ENCODE peak calls at places on chromosomes 6 and 20, in ten cellular contexts. A is thyroid gland, G is right atrium auricular region, W is fibroblast of the aortic adventitia, V is astrocyte of the spinal cord, Y is HCT116, O is GM12865, J is cardiac fibroblast, E is suprapubic skin, K is BE2C. S is an unnamed sample.

GRCh38 chr20:58711266-58712051 is 18.9 kb downstream of the NPEPL1 start:
- DNase-seq in A (no peak), G (peak; percentile 50), W (no peak), V (no peak), Y (no peak), O (no peak), J (no peak), E (peak; percentile 56), K (peak; percentile 6), S (no peak)

GRCh38 chr20:57576942-57577550 is 16.1 kb downstream of the PCK1 start:
- DNase-seq in A (no peak), G (no peak), W (no peak), V (no peak), Y (no peak), O (no peak), J (no peak), E (no peak), K (no peak), S (no peak)

GRCh38 chr6:106363401-106364138 is 3.1 kb downstream of the CRYBG1 start:
- DNase-seq in A (no peak), G (no peak), W (no peak), V (no peak), Y (no peak), O (no peak), J (no peak), E (no peak), K (no peak), S (no peak)

GRCh38 chr6:110511401-110511800 is 35.0 kb upstream of the SLC22A16 start:
- DNase-seq in A (no peak), G (no peak), W (no peak), V (no peak), Y (no peak), O (no peak), J (no peak), E (no peak), K (no peak), S (no peak)

GRCh38 chr6:118645395-118645794 is 6.0 kb downstream of the CEP85L start:
- DNase-seq in A (no peak), G (no peak), W (no peak), V (no peak), Y (no peak), O (no peak), J (no peak), E (no peak), K (no peak), S (no peak)

GRCh38 chr20:10603971-10604864 is 69.6 kb downstream of the JAG1 start:
- DNase-seq in A (peak; percentile 18), G (peak; percentile 82), W (peak; percentile 89), V (peak; percentile 92), Y (peak; percentile 32), O (no peak), J (peak; percentile 89), E (peak; percentile 80), K (no peak), S (no peak)

GRCh38 chr6:39298061-39298460 is 16.2 kb downstream of the KCNK17 start:
- DNase-seq in A (no peak), G (no peak), W (no peak), V (no peak), Y (no peak), O (no peak), J (no peak), E (no peak), K (no peak), S (no peak)

GRCh38 chr6:133973109-133973971 is 20.3 kb downstream of the TBPL1 start:
- DNase-seq in A (no peak), G (no peak), W (peak; percentile 79), V (peak; percentile 77), Y (peak; percentile 44), O (peak; percentile 53), J (peak; percentile 73), E (no peak), K (no peak), S (no peak)

DNA sequence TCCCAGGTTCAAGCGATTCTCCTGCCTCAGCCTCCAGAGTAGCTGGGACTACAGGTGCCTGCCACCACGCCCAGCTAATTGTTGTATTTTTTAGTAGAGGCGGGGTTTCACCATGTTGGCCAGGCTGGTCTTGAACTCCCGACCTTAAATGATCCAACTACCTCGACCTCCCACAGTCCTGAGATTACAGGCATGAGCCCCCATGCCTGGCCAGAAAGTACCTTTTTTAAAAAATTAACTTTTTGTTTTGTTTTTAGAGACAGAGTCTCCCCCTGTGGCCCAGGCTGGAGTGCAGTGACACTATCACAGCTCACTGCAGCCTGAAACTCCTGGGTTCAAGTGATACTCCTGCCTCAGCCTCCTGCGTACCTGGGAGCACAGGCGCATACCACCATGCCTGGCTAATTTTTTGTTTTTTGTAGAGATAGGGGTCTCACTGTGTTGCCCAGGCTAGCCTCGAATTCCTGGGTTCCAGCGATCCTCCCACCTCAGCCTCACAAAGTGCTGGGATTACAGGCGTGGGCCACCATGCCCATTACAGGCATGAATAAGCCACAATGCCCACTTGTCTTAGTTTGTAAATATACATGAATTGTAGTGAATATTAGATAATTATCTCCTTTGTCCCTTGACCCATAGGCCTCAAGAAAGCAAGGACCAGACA is 17.4 kb upstream of the EEF1A1 start:
- DNase-seq in A (no peak), G (no peak), W (no peak), V (no peak), Y (no peak), O (no peak), J (no peak), E (no peak), K (no peak), S (no peak)
- TF ChIP-seq CTCF in A (no peak), G (no peak), W (no peak), V (no peak), Y (no peak), O (no peak), J (no peak), E (no peak), K (no peak), S (no peak)

GRCh38 chr6:152632383-152632782 is 4.8 kb downstream of the SYNE1 start:
- DNase-seq in A (no peak), G (no peak), W (no peak), V (no peak), Y (no peak), O (no peak), J (no peak), E (no peak), K (no peak), S (no peak)

GRCh38 chr6:152634773-152635172 is 2.4 kb downstream of the SYNE1 start:
- DNase-seq in A (no peak), G (no peak), W (no peak), V (no peak), Y (no peak), O (peak; percentile 85), J (no peak), E (no peak), K (no peak), S (no peak)

GRCh38 chr6:152635949-152636674 is 1.1 kb downstream of the SYNE1 start:
- DNase-seq in A (no peak), G (no peak), W (peak; percentile 51), V (peak; percentile 24), Y (no peak), O (peak; percentile 75), J (peak; percentile 43), E (no peak), K (no peak), S (no peak)

GRCh38 chr6:152637422-152638047 is 373 bp upstream of the SYNE1 start:
- DNase-seq in A (no peak), G (no peak), W (peak; percentile 5), V (peak; percentile 13), Y (no peak), O (no peak), J (peak; percentile 8), E (no peak), K (no peak), S (no peak)

DNA sequence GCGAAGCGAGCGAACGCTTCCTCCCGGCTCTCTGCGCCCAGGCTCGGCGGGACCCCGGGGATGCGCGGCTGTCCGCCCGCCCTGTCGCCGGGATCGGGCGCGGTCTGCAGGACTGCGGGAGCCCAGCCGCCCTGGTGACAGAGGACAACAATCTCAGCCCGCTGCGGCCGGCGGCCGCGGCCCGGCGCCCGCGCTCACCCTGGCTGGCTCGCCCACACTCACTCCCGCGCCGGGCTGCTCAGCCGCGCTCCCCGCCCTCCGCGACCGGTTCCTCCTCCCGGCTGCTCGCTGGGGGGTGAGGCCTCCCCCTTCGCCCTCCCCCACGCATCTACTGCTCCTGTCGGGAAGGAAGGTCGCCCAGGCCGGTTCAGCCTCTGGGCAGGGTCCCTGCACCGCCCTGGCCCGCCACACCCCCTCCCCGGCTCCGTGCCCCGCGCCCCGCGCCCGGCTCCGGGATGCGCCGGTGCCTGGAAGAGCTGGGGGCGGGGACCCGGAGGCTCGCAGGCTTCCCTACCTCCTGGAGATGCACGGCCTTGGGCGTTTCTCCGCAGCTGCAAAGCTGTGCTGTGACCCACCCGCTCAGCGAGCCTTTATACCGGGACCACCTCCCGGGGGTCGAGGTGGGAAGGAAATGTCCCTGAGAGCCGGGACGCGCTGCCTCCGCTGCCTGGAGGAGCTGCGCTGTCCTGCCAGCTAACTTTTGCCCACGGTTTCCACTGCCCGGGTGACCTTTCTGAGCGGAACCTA is at the start of gene SYNE1:
- DNase-seq in A (peak; percentile 26), G (no peak), W (peak; percentile 14), V (peak; percentile 18), Y (no peak), O (peak; percentile 34), J (peak; percentile 32), E (peak; percentile 71), K (peak; percentile 37), S (no peak)
- H3K4me3 ChIP-seq in A (peak within 1 kb of the TSS; percentile 38), G (peak within 1 kb of the TSS; percentile 50), W (peak within 1 kb of the TSS; percentile 79), V (peak within 1 kb of the TSS; percentile 47), Y (no peak within 1 kb of the TSS), O (peak within 1 kb of the TSS; percentile 53), J (peak within 1 kb of the TSS; percentile 59), E (peak within 1 kb of the TSS; percentile 59), K (peak within 1 kb of the TSS; percentile 52), S (no peak within 1 kb of the TSS)

DNA sequence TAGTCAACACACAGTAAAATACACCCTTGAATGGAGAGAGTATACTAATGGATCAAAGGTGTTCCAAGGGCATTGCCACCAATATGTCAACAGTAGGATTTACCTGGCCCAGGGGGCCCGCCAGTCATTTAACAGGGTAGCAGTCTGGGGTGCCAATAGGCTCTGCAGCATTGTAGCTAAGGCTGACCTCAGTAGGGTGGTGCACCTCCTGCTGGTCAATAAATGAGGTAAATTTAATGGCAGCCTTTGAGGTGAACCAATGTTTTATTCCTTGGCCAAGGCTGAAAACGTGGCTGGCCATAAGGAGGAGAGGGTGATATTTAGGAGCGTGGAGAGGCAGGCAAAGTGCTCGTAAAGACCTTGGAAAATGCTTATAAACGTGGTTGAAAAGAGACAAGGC is 147.2 kb downstream of the RPS12 start:
- DNase-seq in A (no peak), G (no peak), W (no peak), V (no peak), Y (no peak), O (peak; percentile 27), J (no peak), E (no peak), K (no peak), S (no peak)
- TF ChIP-seq CTCF in A (no peak), G (no peak), W (no peak), V (peak; percentile 6), Y (no peak), O (peak; percentile 35), J (no peak), E (no peak), K (peak; percentile 43), S (no peak)

GRCh38 chr6:157024745-157025144 is 247.6 kb downstream of the ARID1B start:
- DNase-seq in A (no peak), G (no peak), W (no peak), V (no peak), Y (no peak), O (no peak), J (no peak), E (no peak), K (no peak), S (no peak)

GRCh38 chr6:157022022-157022740 is 245.0 kb downstream of the ARID1B start:
- DNase-seq in A (peak; percentile 89), G (peak; percentile 94), W (peak; percentile 96), V (peak; percentile 92), Y (peak; percentile 31), O (peak; percentile 88), J (peak; percentile 97), E (peak; percentile 91), K (peak; percentile 89), S (peak; percentile 88)

GRCh38 chr6:157025459-157025858 is 248.3 kb downstream of the ARID1B start:
- DNase-seq in A (no peak), G (no peak), W (no peak), V (no peak), Y (no peak), O (no peak), J (no peak), E (no peak), K (no peak), S (no peak)

GRCh38 chr6:157021267-157022021 is 244.3 kb downstream of the ARID1B start:
- DNase-seq in A (peak; percentile 85), G (peak; percentile 90), W (peak; percentile 86), V (peak; percentile 95), Y (peak; percentile 59), O (peak; percentile 95), J (peak; percentile 96), E (peak; percentile 95), K (peak; percentile 90), S (no peak)

DNA sequence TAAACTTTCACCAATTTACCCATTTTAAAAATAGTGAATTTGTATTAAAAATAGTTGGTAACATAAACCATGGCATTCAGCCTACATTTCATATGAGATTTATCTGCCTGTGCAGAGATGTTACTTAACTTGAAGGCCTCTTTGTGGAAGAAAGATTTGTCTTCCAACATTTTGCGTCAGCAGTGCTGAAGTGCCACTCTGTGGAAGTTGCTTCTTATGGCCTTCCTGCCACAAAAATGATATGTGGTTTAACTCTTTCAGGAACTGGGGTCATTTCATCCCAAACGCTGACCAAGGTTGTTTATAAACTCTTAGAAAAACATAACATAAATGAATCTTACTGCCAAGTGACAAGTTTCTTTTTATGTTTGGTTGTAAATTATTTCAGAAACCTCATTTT is 246.8 kb downstream of the ARID1B start:
- DNase-seq in A (peak; percentile 20), G (no peak), W (peak; percentile 62), V (peak; percentile 51), Y (no peak), O (no peak), J (peak; percentile 71), E (no peak), K (no peak), S (no peak)
- H3K4me3 ChIP-seq in A (no peak overlapping the region), G (no peak overlapping the region), W (no peak overlapping the region), V (no peak overlapping the region), Y (no peak overlapping the region), O (no peak overlapping the region), J (no peak overlapping the region), E (no peak overlapping the region), K (no peak overlapping the region), S (no peak overlapping the region)